ENCODE peak calls at places on chromosomes 12 and 14, in six cellular contexts. One of them, this sample, is unnamed.

GRCh38 chr12:26229910-26230309 is 34.5 kb downstream of the SSPN start:
- DNase-seq in tibial artery: no peak
- DNase-seq in H4: no peak
- DNase-seq in RPMI7951: no peak
- DNase-seq in NCI-H774: no peak
- DNase-seq in HL-60: no peak
- DNase-seq in this sample: no peak

GRCh38 chr14:101601603-101602465 is 40.5 kb downstream of the DIO3 start:
- DNase-seq in tibial artery: no peak
- DNase-seq in H4: no peak
- DNase-seq in RPMI7951: no peak
- DNase-seq in NCI-H774: no peak
- DNase-seq in HL-60: no peak
- DNase-seq in this sample: no peak

GRCh38 chr14:103731916-103732867 is 16.6 kb downstream of the ZFYVE21 start:
- DNase-seq in tibial artery: no peak
- DNase-seq in H4: no peak
- DNase-seq in RPMI7951: no peak
- DNase-seq in NCI-H774: no peak
- DNase-seq in HL-60: no peak
- DNase-seq in this sample: no peak

GRCh38 chr14:105330491-105330895 is 15.9 kb downstream of the PACS2 start:
- DNase-seq in tibial artery: peak; percentile 45
- DNase-seq in H4: peak; percentile 69
- DNase-seq in RPMI7951: peak; percentile 73
- DNase-seq in NCI-H774: no peak
- DNase-seq in HL-60: no peak
- DNase-seq in this sample: peak; percentile 46

GRCh38 chr12:54571166-54571856 is 17.1 kb downstream of the PPP1R1A start:
- DNase-seq in tibial artery: no peak
- DNase-seq in H4: no peak
- DNase-seq in RPMI7951: no peak
- DNase-seq in NCI-H774: no peak
- DNase-seq in HL-60: no peak
- DNase-seq in this sample: peak; percentile 22

GRCh38 chr12:59695379-59695778 is 99.5 kb downstream of the SLC16A7 start:
- DNase-seq in tibial artery: no peak
- DNase-seq in H4: no peak
- DNase-seq in RPMI7951: no peak
- DNase-seq in NCI-H774: no peak
- DNase-seq in HL-60: no peak
- DNase-seq in this sample: peak; percentile 63

GRCh38 chr12:41019461-41019860 is 168.7 kb upstream of the PDZRN4 start:
- DNase-seq in tibial artery: no peak
- DNase-seq in H4: no peak
- DNase-seq in RPMI7951: no peak
- DNase-seq in NCI-H774: no peak
- DNase-seq in HL-60: no peak
- DNase-seq in this sample: no peak

GRCh38 chr14:102362084-102362483 is 606 bp downstream of the CINP start:
- DNase-seq in tibial artery: no peak
- DNase-seq in H4: no peak
- DNase-seq in RPMI7951: peak; percentile 41
- DNase-seq in NCI-H774: no peak
- DNase-seq in HL-60: no peak
- DNase-seq in this sample: peak; percentile 70

GRCh38 chr12:78192979-78193378 is 362.3 kb downstream of the NAV3 start:
- DNase-seq in tibial artery: no peak
- DNase-seq in H4: no peak
- DNase-seq in RPMI7951: peak; percentile 15
- DNase-seq in NCI-H774: no peak
- DNase-seq in HL-60: no peak
- DNase-seq in this sample: peak; percentile 71

GRCh38 chr12:26821212-26821701 is 11.7 kb downstream of the ITPR2 start:
- DNase-seq in tibial artery: no peak
- DNase-seq in H4: no peak
- DNase-seq in RPMI7951: peak; percentile 46
- DNase-seq in NCI-H774: no peak
- DNase-seq in HL-60: no peak
- DNase-seq in this sample: no peak

GRCh38 chr12:11981174-11981733 is 89.5 kb upstream of the BCL2L14 start:
- DNase-seq in tibial artery: no peak
- DNase-seq in H4: no peak
- DNase-seq in RPMI7951: peak; percentile 75
- DNase-seq in NCI-H774: no peak
- DNase-seq in HL-60: no peak
- DNase-seq in this sample: peak; percentile 78

GRCh38 chr12:110929818-110930217 is 9.4 kb upstream of the MYL2 start:
- DNase-seq in tibial artery: no peak
- DNase-seq in H4: no peak
- DNase-seq in RPMI7951: no peak
- DNase-seq in NCI-H774: no peak
- DNase-seq in HL-60: no peak
- DNase-seq in this sample: no peak

GRCh38 chr12:120625557-120626419 is 14.6 kb upstream of the CABP1 start:
- DNase-seq in tibial artery: no peak
- DNase-seq in H4: no peak
- DNase-seq in RPMI7951: no peak
- DNase-seq in NCI-H774: no peak
- DNase-seq in HL-60: no peak
- DNase-seq in this sample: no peak

GRCh38 chr12:53232641-53233538 is 881 bp upstream of the RARG start:
- DNase-seq in tibial artery: peak; percentile 74
- DNase-seq in H4: peak; percentile 50
- DNase-seq in RPMI7951: peak; percentile 55
- DNase-seq in NCI-H774: no peak
- DNase-seq in HL-60: no peak
- DNase-seq in this sample: peak; percentile 31